ENCODE peak calls at places on chromosome 7, in seven cellular contexts. V, Y, T, Q, X, R and J are unnamed samples.

GRCh38 chr7:151426486-151426905 is 13.4 kb downstream of the CRYGN start:
- DNase-seq in R (no peak), Y (peak), Q (no peak), X (no peak), T (peak), V (no peak), J (peak)

GRCh38 chr7:112134039-112134438 is 72.2 kb downstream of the DOCK4 start:
- DNase-seq in Y (no peak), Q (no peak), T (no peak), X (no peak), R (no peak), V (no peak), J (no peak)

GRCh38 chr7:27581119-27581518 is 81.6 kb downstream of the HIBADH start:
- DNase-seq in R (no peak), Y (no peak), Q (no peak), X (no peak), V (no peak), T (no peak), J (no peak)

GRCh38 chr7:139095194-139095659 is 14.3 kb downstream of the ZC3HAV1 start:
- DNase-seq in T (no peak), Y (no peak), Q (no peak), R (no peak), V (peak), X (no peak), J (no peak)

GRCh38 chr7:123798527-123799188 is 46.3 kb upstream of the HYAL4 start:
- DNase-seq in Q (no peak), X (no peak), R (no peak), V (no peak), T (no peak), Y (no peak), J (no peak)

GRCh38 chr7:122183106-122183505 is 39.1 kb upstream of the AASS start:
- DNase-seq in V (no peak), T (no peak), X (no peak), Y (no peak), Q (no peak), R (no peak), J (no peak)

GRCh38 chr7:73742753-73743641 is 4.4 kb upstream of the ABHD11 start:
- DNase-seq in R (peak), X (peak), V (no peak), T (no peak), Q (peak), Y (peak), J (no peak)

GRCh38 chr7:128041203-128041602 is 10.0 kb upstream of the LRRC4 start:
- DNase-seq in R (no peak), Y (no peak), V (no peak), X (no peak), Q (no peak), T (no peak), J (peak)

GRCh38 chr7:114087674-114088539 is 169.1 kb upstream of the PPP1R3A start:
- DNase-seq in T (peak), R (peak), X (peak), Q (no peak), Y (peak), V (no peak), J (no peak)

GRCh38 chr7:137923380-137923779 is 76.6 kb upstream of the DGKI start:
- DNase-seq in Q (no peak), X (no peak), R (no peak), Y (no peak), V (no peak), T (no peak), J (no peak)

GRCh38 chr7:135075716-135076115 is 72.2 kb upstream of the TMEM140 start:
- DNase-seq in V (no peak), X (no peak), R (no peak), Q (no peak), Y (no peak), T (no peak), J (no peak)

GRCh38 chr7:45143616-45144015 is 14.0 kb upstream of the RAMP3 start:
- DNase-seq in Y (no peak), X (no peak), T (no peak), V (no peak), R (no peak), Q (no peak), J (no peak)

GRCh38 chr7:155226261-155227003 is 71.2 kb upstream of the INSIG1 start:
- DNase-seq in Q (no peak), V (no peak), R (peak), Y (no peak), T (no peak), X (peak), J (no peak)

GRCh38 chr7:110875346-110875745 is 215.6 kb upstream of the LRRN3 start:
- DNase-seq in X (no peak), Q (no peak), R (no peak), T (no peak), V (no peak), Y (no peak), J (no peak)

GRCh38 chr7:40057292-40057691 is 77.1 kb downstream of the MPLKIP start:
- DNase-seq in R (no peak), Y (no peak), V (no peak), T (no peak), Q (no peak), X (no peak), J (peak)

GRCh38 chr7:120053390-120053961 is 219.5 kb upstream of the KCND2 start:
- DNase-seq in Q (no peak), V (no peak), X (no peak), T (no peak), Y (no peak), R (no peak), J (no peak)

GRCh38 chr7:99312316-99313203 is 13.1 kb upstream of the ARPC1A start:
- DNase-seq in Q (peak), R (peak), Y (peak), X (no peak), T (no peak), V (peak), J (peak)

GRCh38 chr7:128121731-128122576 is 90.7 kb upstream of the LRRC4 start:
- DNase-seq in X (peak), R (no peak), Q (no peak), V (no peak), T (no peak), Y (no peak), J (no peak)

GRCh38 chr7:29194594-29195417 is at the start of gene CHN2:
- DNase-seq in T (peak), X (peak), V (no peak), Q (peak), R (peak), Y (peak), J (peak)
- TF ChIP-seq POLR2A in T (no peak), X (peak), V (no peak), Q (no peak), R (no peak), Y (no peak), J (no peak)

GRCh38 chr7:85030893-85031292 is 156.0 kb downstream of the SEMA3D start:
- DNase-seq in V (no peak), R (no peak), Y (no peak), X (no peak), Q (no peak), T (no peak), J (no peak)

GRCh38 chr7:85033263-85033662 is 153.6 kb downstream of the SEMA3D start:
- DNase-seq in X (no peak), Y (no peak), R (no peak), V (no peak), T (no peak), Q (no peak), J (no peak)

GRCh38 chr7:85031475-85031874 is 155.4 kb downstream of the SEMA3D start:
- DNase-seq in T (no peak), Q (no peak), X (no peak), Y (no peak), V (no peak), R (no peak), J (no peak)
- TF ChIP-seq POLR2A in T (no peak), Q (no peak), X (no peak), Y (no peak), V (no peak), R (no peak), J (no peak)

DNA sequence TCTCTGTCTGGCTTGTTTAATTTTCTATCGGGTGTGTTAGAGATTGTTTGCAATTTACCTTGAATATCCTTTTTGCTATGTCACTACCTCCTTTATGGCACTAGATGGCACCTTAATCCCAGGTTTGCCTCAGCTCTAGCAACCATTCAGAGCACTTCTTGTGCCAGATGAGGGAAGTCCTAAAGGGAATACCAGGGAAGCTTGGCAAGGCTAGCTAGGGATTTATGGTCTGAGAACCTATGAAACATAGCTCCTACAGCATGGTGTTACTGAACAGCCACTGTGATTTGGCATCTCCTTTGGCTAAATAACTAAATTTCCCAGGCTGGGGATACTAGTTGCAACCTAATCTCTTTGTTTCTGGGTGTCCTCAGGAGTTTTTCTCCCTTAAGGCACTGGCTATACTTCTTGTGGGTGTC is 69.0 kb upstream of the VOPP1 start:
- DNase-seq in V (peak), R (no peak), X (no peak), Q (no peak), Y (no peak), T (peak), J (peak)
- TF ChIP-seq POLR2A in V (no peak), R (no peak), X (no peak), Q (no peak), Y (no peak), T (no peak), J (no peak)

GRCh38 chr7:25854059-25854458 is 297.9 kb upstream of the NFE2L3 start:
- DNase-seq in X (no peak), Q (no peak), T (no peak), R (no peak), V (no peak), Y (no peak), J (no peak)

GRCh38 chr7:25852995-25853713 is 298.8 kb upstream of the NFE2L3 start:
- DNase-seq in R (no peak), T (no peak), V (no peak), Q (no peak), Y (no peak), X (no peak), J (no peak)

GRCh38 chr7:25856056-25856780 is 295.8 kb upstream of the NFE2L3 start:
- DNase-seq in V (no peak), X (no peak), R (no peak), Y (no peak), Q (no peak), T (no peak), J (no peak)

GRCh38 chr7:25852249-25852994 is 299.6 kb upstream of the NFE2L3 start:
- DNase-seq in Q (no peak), Y (no peak), X (no peak), T (no peak), R (no peak), V (no peak), J (no peak)

DNA sequence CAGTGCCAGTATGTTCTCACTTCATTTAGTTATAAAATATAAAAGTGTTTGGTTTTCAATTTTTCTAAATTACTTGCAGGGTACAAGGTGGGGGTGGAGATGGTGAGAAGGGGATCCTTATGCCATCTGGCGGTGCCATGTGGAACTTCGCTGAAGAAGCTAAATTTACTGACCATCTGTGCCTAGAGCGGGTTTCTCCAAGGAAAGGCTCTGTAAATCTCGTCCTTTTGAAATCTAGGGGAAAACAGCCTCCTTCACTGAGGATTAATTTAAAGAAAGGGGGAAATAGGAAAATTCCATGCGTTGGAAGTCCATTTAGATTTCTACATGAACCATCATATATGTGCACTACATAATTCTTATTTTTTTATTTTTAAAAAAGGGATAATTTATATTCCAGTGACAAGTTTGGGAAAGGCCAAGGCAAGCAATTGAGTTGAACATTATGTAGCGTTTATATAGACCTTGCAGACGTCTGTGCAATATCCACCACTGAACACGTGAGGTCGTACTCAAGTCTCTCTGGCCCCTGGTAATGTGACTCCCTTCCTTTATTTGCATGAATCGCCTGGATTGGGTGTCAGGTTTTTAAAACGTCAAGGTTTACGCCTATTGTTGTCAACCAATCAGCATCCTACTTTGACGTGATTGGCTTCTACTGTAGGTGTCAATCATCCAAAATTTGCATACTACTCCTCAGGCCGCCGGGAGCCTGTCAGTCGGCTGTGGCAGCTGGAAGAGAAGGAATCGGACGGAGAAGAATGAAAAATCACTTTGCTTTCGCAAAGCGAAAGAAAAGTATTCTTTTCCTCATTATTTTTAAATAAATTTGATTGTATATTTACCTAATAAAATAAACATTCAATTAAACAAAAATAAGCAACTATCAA is 297.1 kb upstream of the NFE2L3 start:
- DNase-seq in T (peak), R (peak), Y (no peak), X (no peak), Q (no peak), V (no peak), J (peak)
- TF ChIP-seq POLR2A in T (peak), R (no peak), Y (no peak), X (no peak), Q (no peak), V (no peak), J (no peak)

GRCh38 chr7:29946428-29947186 is 43.0 kb downstream of the SCRN1 start:
- DNase-seq in X (no peak), Y (peak), R (no peak), T (no peak), V (no peak), Q (no peak), J (peak)
- TF ChIP-seq POLR2A in X (no peak), Y (no peak), R (no peak), T (no peak), V (no peak), Q (no peak), J (no peak)

DNA sequence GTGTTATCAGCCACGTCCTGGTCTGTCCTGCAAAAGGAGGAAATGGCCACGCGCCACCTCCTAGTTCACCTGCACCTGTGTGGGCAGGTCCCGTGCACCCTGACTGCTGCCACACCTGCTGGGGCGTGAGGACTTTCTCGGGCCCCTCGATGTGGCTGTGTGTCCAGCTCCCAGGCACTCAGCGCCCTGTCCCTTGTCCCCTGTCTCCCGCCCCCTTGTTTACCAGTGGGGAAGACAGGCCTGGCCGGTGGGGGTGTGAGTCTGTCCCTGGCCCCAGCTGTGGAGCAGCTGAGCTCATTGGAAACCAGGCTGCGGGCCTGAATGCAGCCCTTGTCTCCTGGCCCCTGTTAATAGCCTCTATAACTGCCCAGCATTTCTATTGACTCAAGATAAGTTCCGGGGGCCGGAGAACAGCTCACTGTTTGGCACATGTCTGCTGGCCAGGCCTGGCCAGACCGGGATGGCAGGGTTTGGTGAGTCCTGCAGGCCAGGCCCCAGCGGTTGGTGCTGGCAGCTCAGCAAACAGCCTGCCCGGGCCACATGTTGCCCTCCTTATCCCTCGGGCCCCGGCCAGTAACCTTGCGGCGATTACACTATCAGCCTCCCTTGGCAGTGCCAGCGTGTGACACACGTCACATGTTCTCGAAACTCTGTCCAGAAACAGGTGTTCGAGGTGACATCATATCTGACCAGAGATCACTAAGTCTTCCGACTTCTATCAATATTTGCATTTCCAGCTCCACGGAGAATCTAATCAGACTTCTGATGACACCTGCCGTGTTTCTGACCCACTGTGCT is 52.1 kb downstream of the FOXL3 start:
- DNase-seq in Q (no peak), T (peak), X (peak), V (no peak), Y (no peak), R (no peak), J (no peak)
- TF ChIP-seq POLR2A in Q (no peak), T (no peak), X (peak), V (no peak), Y (no peak), R (no peak), J (no peak)

GRCh38 chr7:6706666-6707407 is at the start of gene ZNF12:
- DNase-seq in T (peak), X (peak), R (peak), V (peak), Y (peak), Q (peak), J (peak)
- TF ChIP-seq POLR2A in T (peak), X (peak), R (peak), V (peak), Y (peak), Q (peak), J (peak)

GRCh38 chr7:37247881-37248280 is 200.8 kb downstream of the ELMO1 start:
- DNase-seq in V (no peak), T (no peak), R (no peak), Y (peak), X (no peak), Q (no peak), J (peak)
- TF ChIP-seq POLR2A in V (no peak), T (no peak), R (no peak), Y (no peak), X (no peak), Q (no peak), J (no peak)

GRCh38 chr7:30886608-30887011 is 25.0 kb upstream of the AQP1 start:
- DNase-seq in R (no peak), V (no peak), T (no peak), X (no peak), Y (no peak), Q (no peak), J (no peak)
- TF ChIP-seq POLR2A in R (no peak), V (no peak), T (no peak), X (no peak), Y (no peak), Q (no peak), J (no peak)

DNA sequence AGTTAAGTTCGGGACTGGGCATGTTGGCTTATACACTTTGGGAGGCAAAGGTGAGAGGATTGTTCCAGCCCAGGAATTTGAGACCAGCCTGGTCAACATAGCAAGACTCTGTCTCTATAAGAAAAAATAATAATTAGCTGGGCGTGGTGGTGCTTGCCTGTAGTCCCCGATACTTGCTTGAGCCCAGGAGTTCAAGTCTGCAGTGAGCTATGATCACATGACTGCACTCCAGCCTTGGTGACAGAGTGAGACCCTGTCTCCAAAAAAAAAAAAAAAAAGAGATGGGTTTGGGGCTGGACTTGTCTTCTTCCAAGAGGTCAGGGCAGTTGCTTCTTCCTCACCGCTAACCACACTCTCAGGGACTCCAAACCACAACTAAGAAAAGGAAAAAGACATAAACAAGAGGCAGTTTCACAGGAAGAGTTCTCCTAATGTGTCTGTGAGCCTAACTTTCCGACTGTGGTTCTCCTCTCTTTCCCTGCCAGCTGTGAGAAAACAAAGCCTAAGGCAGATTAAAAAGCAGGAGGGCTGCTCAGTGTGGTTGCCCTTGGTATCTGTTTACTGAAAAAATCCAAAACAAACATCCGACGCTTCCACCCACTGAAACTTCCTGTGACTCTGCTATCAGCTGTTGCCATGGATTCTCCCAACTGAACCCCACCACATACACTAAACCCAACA is 2.4 kb upstream of the SERPINE1 start:
- DNase-seq in Y (no peak), T (no peak), X (no peak), Q (no peak), V (no peak), R (no peak), J (no peak)
- TF ChIP-seq POLR2A in Y (no peak), T (no peak), X (peak), Q (no peak), V (no peak), R (no peak), J (no peak)